ENCODE peak calls at places on chromosomes 4 and X, in nine cellular contexts. V is upper lobe of left lung, S is Peyer's patch, F is stomach, T is HepG2, J is sigmoid colon, A is heart left ventricle, Y is NB4, D is body of pancreas. L is an unnamed sample.

GRCh38 chrX:27565992-27566391 is 24.2 kb upstream of the DCAF8L2 start:
- DNase-seq in V (no peak), S (no peak), F (no peak), T (peak), J (no peak), A (no peak), Y (no peak), D (peak), L (no peak)

GRCh38 chr4:139665690-139666529 is at the start of gene MGST2:
- DNase-seq in V (peak), S (peak), F (peak), T (peak), J (peak), A (peak), Y (peak), D (peak), L (peak)

GRCh38 chrX:145821291-145821897 is 3.8 kb downstream of the SLITRK2 start:
- DNase-seq in V (peak), S (no peak), F (no peak), T (no peak), J (no peak), A (no peak), Y (no peak), D (no peak), L (peak)

GRCh38 chrX:8684201-8684600 is 47.7 kb downstream of the ANOS1 start:
- DNase-seq in V (no peak), S (no peak), F (no peak), T (no peak), J (no peak), A (no peak), Y (peak), D (no peak), L (no peak)

GRCh38 chr4:15956179-15956850 is 6.7 kb downstream of the FGFBP2 start:
- DNase-seq in V (no peak), S (peak), F (peak), T (peak), J (peak), A (peak), Y (peak), D (peak), L (peak)

GRCh38 chr4:99754756-99755155 is 61.9 kb upstream of the DAPP1 start:
- DNase-seq in V (no peak), S (no peak), F (no peak), T (no peak), J (no peak), A (no peak), Y (peak), D (no peak), L (no peak)

GRCh38 chr4:126825083-126825482 is 807.7 kb upstream of the INTU start:
- DNase-seq in V (no peak), S (no peak), F (no peak), T (no peak), J (no peak), A (no peak), Y (no peak), D (no peak), L (no peak)

GRCh38 chr4:62191446-62191845 is 991.3 kb downstream of the ADGRL3 start:
- DNase-seq in V (no peak), S (no peak), F (no peak), T (no peak), J (no peak), A (no peak), Y (no peak), D (no peak), L (no peak)

GRCh38 chr4:53500552-53500951 is 90.7 kb downstream of the LNX1 start:
- DNase-seq in V (no peak), S (no peak), F (no peak), T (no peak), J (no peak), A (no peak), Y (no peak), D (no peak), L (no peak)

GRCh38 chr4:139453371-139454110 is 380 bp upstream of the RAB33B start:
- DNase-seq in V (peak), S (peak), F (peak), T (peak), J (peak), A (peak), Y (peak), D (peak), L (peak)

GRCh38 chr4:37767546-37767945 is 58.9 kb upstream of the PGM2 start:
- DNase-seq in V (no peak), S (no peak), F (peak), T (peak), J (peak), A (peak), Y (peak), D (peak), L (peak)

GRCh38 chr4:168866635-168867034 is 143.4 kb downstream of the CBR4 start:
- DNase-seq in V (no peak), S (no peak), F (no peak), T (no peak), J (no peak), A (no peak), Y (no peak), D (no peak), L (no peak)

DNA sequence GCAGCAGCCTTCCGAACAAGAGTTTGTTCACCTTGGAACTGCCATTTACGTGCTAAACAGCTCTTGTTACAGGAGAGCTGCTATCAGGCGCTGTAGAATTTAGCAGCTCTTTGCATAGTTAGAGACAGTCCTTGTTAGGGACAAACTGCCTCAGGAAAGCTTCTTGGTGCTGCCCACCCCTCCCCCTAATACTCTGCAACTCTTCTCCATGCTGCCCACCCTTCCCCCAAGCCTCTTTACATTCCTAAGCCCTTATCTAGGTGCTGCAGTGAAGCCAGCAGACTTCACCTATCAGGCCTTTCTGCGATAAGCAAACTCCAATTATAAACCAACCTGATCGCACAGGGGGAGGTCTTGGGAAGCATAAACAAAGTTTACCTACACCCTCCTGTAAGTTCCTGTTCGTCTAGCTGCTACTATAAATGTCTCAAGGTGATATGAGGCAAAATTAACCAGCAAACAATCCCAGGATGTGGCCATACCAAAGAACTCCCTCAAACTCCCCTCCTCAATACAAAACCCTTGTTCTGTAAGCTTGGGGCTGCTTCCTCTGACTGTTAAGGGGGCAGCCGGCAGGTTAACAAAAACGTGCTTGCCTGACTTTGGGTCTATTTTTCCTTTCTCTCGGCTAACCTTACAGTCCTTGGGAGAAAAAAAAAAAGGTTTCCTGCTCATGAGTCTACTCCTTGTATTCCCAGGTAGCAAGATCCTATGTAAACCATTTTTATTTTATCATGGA is 74.0 kb upstream of the GC start:
- DNase-seq in V (no peak), S (no peak), F (peak), T (no peak), J (no peak), A (no peak), Y (no peak), D (peak), L (no peak)
- TF ChIP-seq POLR2A in V (no peak), S (no peak), F (no peak), T (no peak), J (no peak), A (no peak), Y (no peak), D (no peak), L (no peak)

GRCh38 chrX:153688534-153688899 is 791 bp downstream of the SLC6A8 start:
- DNase-seq in V (no peak), S (no peak), F (no peak), T (no peak), J (peak), A (peak), Y (no peak), D (no peak), L (no peak)

GRCh38 chrX:153690466-153690865 is 2.7 kb downstream of the SLC6A8 start:
- DNase-seq in V (peak), S (no peak), F (no peak), T (no peak), J (no peak), A (no peak), Y (no peak), D (no peak), L (no peak)

GRCh38 chrX:153688071-153688470 is 345 bp downstream of the SLC6A8 start:
- DNase-seq in V (peak), S (no peak), F (no peak), T (no peak), J (no peak), A (peak), Y (no peak), D (no peak), L (no peak)

GRCh38 chrX:153689654-153690465 is 2.1 kb downstream of the SLC6A8 start:
- DNase-seq in V (peak), S (no peak), F (no peak), T (no peak), J (peak), A (peak), Y (no peak), D (no peak), L (no peak)

GRCh38 chrX:153688900-153689590 is 1.3 kb downstream of the SLC6A8 start:
- DNase-seq in V (peak), S (no peak), F (peak), T (no peak), J (peak), A (peak), Y (no peak), D (peak), L (no peak)
- H3K4me3 ChIP-seq in V (no peak), S (peak), F (peak), T (peak), J (peak), A (peak), Y (no peak), D (no peak), L (peak)

GRCh38 chr4:40308528-40309122 is 26.5 kb upstream of the CHRNA9 start:
- DNase-seq in V (no peak), S (no peak), F (no peak), T (no peak), J (no peak), A (no peak), Y (peak), D (no peak), L (no peak)

GRCh38 chr4:40310225-40310624 is 24.9 kb upstream of the CHRNA9 start:
- DNase-seq in V (no peak), S (no peak), F (no peak), T (no peak), J (peak), A (no peak), Y (no peak), D (no peak), L (no peak)

GRCh38 chr4:40307627-40308497 is 27.3 kb upstream of the CHRNA9 start:
- DNase-seq in V (no peak), S (peak), F (peak), T (no peak), J (peak), A (no peak), Y (peak), D (no peak), L (no peak)

GRCh38 chr4:40306991-40307390 is 28.1 kb upstream of the CHRNA9 start:
- DNase-seq in V (no peak), S (peak), F (no peak), T (no peak), J (peak), A (no peak), Y (no peak), D (no peak), L (no peak)

DNA sequence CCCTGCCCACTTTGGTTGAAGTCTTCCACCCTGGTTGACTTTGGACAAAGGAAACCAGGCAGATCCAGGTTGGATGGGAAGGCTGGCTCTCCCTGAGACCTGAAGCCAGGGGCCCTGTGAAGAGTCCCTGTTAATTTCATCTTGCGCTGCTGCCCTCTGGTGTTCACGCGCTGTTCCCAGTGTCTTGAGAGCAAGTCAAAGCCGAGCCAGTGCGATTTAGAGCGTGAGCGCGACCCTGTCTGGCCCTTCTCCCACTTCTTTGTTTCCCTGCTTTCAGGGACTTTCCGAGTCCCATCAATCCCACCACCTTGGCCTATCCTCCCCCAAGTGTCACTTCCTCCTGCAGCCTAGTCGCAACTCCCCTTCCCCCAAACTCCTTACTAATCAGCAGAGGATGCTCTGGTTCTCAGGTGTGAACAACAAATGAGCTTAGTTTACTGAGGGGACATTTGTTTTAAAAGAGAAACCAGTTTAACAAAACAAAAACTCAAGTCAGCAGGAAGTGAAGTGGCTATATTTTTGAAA is 25.8 kb upstream of the CHRNA9 start:
- DNase-seq in V (no peak), S (peak), F (peak), T (peak), J (peak), A (peak), Y (peak), D (peak), L (peak)
- TF ChIP-seq POLR2A in V (no peak), S (no peak), F (no peak), T (no peak), J (no peak), A (no peak), Y (no peak), D (no peak), L (no peak)

GRCh38 chrX:107205770-107206696 is at the start of the genes DNAAF6 and NUP62CL:
- DNase-seq in V (peak), S (peak), F (peak), T (peak), J (no peak), A (peak), Y (no peak), D (peak), L (peak)
- H3K4me3 ChIP-seq in V (peak), S (peak), F (peak), T (peak), J (peak), A (peak), Y (no peak), D (no peak), L (peak)

DNA sequence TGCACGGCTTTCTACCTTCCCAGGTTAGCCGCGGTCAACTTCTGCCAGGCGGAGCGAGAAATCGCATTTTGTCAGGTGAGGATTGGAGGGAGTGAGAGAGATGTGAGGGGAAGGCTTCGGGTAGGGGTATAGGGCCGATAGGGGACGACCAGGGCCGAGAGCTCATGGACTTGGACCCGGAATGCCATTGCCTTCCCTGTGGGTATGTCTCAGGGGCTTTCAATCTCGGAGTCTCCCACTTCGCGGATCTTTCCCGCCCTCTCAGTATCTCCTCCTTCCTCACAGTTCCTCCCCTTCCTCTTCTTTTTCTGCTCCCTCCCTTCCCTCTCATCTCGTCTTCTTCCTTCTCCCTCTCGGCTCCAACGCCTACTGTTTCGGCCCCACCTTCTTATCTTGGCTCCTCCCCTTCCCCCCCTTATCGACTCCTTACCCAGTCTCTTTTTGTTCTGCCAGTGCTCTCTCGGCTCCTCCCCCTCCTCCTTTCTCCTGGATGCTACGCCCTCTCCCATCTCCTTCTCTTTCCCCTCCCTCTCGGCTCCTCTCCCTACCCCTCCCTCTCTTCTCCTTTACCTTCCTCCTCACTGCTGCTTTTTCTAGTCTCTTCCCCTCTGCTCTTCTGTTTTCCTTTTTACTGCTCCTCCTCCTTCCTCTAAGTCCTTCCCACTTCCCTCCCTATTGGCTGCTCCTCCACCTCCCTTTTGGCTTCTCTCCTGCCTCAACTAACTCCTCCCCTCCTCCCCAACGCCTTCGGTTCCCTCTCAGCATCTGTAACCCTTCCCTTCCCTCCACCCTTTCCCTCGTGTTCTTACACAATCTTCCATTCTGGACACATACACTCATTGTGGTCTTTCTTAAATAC is 29.4 kb upstream of the RBMX start:
- DNase-seq in V (no peak), S (peak), F (peak), T (no peak), J (peak), A (peak), Y (peak), D (peak), L (peak)
- TF ChIP-seq POLR2A in V (no peak), S (no peak), F (no peak), T (no peak), J (peak), A (no peak), Y (peak), D (peak), L (no peak)

GRCh38 chr4:150336676-150337412 is 245.1 kb upstream of the MAB21L2 start:
- DNase-seq in V (no peak), S (no peak), F (no peak), T (no peak), J (no peak), A (no peak), Y (no peak), D (no peak), L (no peak)

GRCh38 chr4:150342945-150343344 is 239.0 kb upstream of the MAB21L2 start:
- DNase-seq in V (no peak), S (no peak), F (no peak), T (no peak), J (peak), A (peak), Y (no peak), D (peak), L (no peak)

GRCh38 chr4:150332961-150333360 is 249.0 kb upstream of the MAB21L2 start:
- DNase-seq in V (no peak), S (no peak), F (no peak), T (no peak), J (no peak), A (no peak), Y (no peak), D (no peak), L (no peak)

GRCh38 chr4:150332086-150332485 is 249.9 kb upstream of the MAB21L2 start:
- DNase-seq in V (no peak), S (no peak), F (no peak), T (no peak), J (no peak), A (no peak), Y (no peak), D (no peak), L (no peak)

DNA sequence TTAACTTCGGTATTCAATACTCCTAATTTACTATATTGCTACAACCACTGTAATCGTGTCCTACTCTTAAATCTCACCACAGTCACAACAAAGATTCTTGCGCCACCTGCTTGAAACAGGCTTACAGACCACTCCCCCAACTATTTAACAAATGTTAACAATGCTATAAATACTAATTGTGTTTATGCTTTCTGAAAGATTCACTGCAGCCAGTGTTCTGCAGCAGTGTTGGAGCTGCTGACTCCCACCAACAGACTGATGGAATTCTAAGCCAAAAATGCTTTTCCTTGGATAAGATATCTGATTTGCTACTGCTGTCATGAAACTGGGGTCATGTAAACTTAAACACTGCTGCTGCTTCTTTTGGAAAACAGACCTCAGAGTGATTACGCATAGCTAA is 244.2 kb upstream of the MAB21L2 start:
- DNase-seq in V (no peak), S (no peak), F (no peak), T (no peak), J (no peak), A (no peak), Y (no peak), D (no peak), L (no peak)
- H3K4me3 ChIP-seq in V (no peak), S (no peak), F (no peak), T (no peak), J (no peak), A (no peak), Y (no peak), D (no peak), L (no peak)

GRCh38 chr4:178320003-178320402 is 877.8 kb upstream of the AGA start:
- DNase-seq in V (no peak), S (no peak), F (no peak), T (no peak), J (no peak), A (no peak), Y (no peak), D (no peak), L (no peak)

GRCh38 chr4:178322524-178323183 is 880.4 kb upstream of the AGA start:
- DNase-seq in V (no peak), S (no peak), F (no peak), T (no peak), J (no peak), A (no peak), Y (no peak), D (no peak), L (no peak)
- TF ChIP-seq POLR2A in V (no peak), S (no peak), F (no peak), T (no peak), J (no peak), A (no peak), Y (no peak), D (no peak), L (no peak)

DNA sequence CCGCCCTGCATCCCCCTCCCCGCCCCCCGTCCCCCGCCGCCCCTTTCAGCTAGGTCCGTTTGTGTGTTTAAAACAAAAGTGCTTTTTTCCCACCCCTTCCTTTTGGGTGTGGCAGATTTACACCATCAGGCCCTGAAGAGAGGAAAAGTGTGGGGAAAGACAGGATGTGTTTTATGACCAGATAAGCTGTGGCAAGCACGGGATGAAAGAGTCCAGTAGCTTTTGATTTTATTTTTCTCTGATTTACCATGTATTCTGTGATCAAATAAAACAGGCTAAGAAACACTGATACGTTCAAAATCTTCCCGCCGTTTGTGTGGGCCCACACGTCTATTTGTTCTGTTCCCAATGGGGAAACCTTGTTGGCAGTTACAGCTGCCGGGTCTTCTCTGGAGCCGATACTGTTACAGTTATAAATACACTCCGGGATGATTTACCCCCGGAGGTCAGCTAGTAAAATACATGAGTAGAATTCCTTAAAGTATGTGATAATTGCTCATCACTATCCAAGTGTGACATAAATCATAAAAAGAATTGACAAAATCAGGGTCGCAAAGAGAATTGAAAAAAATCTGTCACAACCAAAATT is 10.8 kb downstream of the LRP2BP start:
- DNase-seq in V (no peak), S (no peak), F (no peak), T (no peak), J (no peak), A (no peak), Y (peak), D (no peak), L (no peak)
- H3K4me3 ChIP-seq in V (no peak), S (no peak), F (no peak), T (no peak), J (no peak), A (peak), Y (no peak), D (no peak), L (no peak)

L was measured in suprapubic skin.